ENCODE peak calls at places on chromosomes 2 and 18, in seven cellular contexts. Y, R, F, D, Q, I and K are unnamed samples.

GRCh38 chr2:20737505-20737904 is 70.6 kb downstream of the GDF7 start:
- DNase-seq in R (no peak), F (no peak), Q (no peak), D (no peak), I (no peak), Y (no peak), K (no peak)

GRCh38 chr18:34976534-34976898 is 64.7 kb upstream of the MAPRE2 start:
- DNase-seq in I (no peak), R (no peak), Q (no peak), F (no peak), Y (no peak), D (no peak), K (no peak)

GRCh38 chr18:10895976-10896375 is 253.4 kb downstream of the PIEZO2 start:
- DNase-seq in Q (no peak), R (no peak), I (no peak), Y (no peak), F (no peak), D (no peak), K (no peak)

GRCh38 chr2:43058761-43059160 is 167.6 kb downstream of the ZFP36L2 start:
- DNase-seq in F (no peak), D (no peak), R (no peak), I (no peak), Y (no peak), Q (no peak), K (no peak)

GRCh38 chr2:241859436-241860183 is 916 bp upstream of the PDCD1 start:
- DNase-seq in Y (peak), Q (peak), D (no peak), R (no peak), F (no peak), I (peak), K (peak)

GRCh38 chr2:178284613-178285286 is 90.4 kb downstream of the OSBPL6 start:
- DNase-seq in I (no peak), Q (no peak), R (no peak), Y (no peak), F (no peak), D (no peak), K (no peak)

GRCh38 chr18:31835528-31836138 is 75.0 kb upstream of the SLC25A52 start:
- DNase-seq in I (no peak), F (no peak), Q (peak), Y (no peak), R (no peak), D (no peak), K (no peak)

GRCh38 chr2:14256890-14257289 is 375.6 kb upstream of the LRATD1 start:
- DNase-seq in R (no peak), Y (no peak), D (no peak), F (no peak), I (no peak), Q (no peak), K (no peak)

GRCh38 chr18:50401888-50402287 is 27.0 kb downstream of the SKA1 start:
- DNase-seq in I (no peak), D (no peak), R (no peak), F (peak), Y (peak), Q (peak), K (peak)

GRCh38 chr2:107235491-107236254 is 349.7 kb upstream of the ST6GAL2 start:
- DNase-seq in F (no peak), I (no peak), Y (peak), Q (no peak), R (no peak), D (no peak), K (no peak)

GRCh38 chr2:238669581-238670340 is 178.1 kb upstream of the TWIST2 start:
- DNase-seq in Y (no peak), I (no peak), F (no peak), Q (no peak), R (no peak), D (no peak), K (no peak)

GRCh38 chr2:20212459-20212870 is 12.5 kb downstream of the SDC1 start:
- DNase-seq in Q (no peak), D (no peak), F (no peak), I (no peak), Y (no peak), R (no peak), K (no peak)

GRCh38 chr18:68267583-68267982 is 447.3 kb downstream of the TMX3 start:
- DNase-seq in R (no peak), D (no peak), Q (no peak), F (no peak), I (no peak), Y (no peak), K (no peak)

GRCh38 chr2:109393211-109393610 is 220.6 kb downstream of the SEPTIN10 start:
- DNase-seq in Y (no peak), Q (no peak), R (no peak), D (no peak), I (no peak), F (no peak), K (no peak)

GRCh38 chr2:109084341-109084740 is 44.7 kb upstream of the SH3RF3 start:
- DNase-seq in Q (no peak), F (peak), D (no peak), Y (no peak), R (no peak), I (no peak), K (no peak)

GRCh38 chr2:241820625-241821384 is 11.8 kb downstream of the NEU4 start:
- DNase-seq in Y (peak), Q (no peak), R (no peak), I (no peak), F (no peak), D (no peak), K (no peak)

GRCh38 chr2:1972428-1972827 is 228.1 kb upstream of the PXDN start:
- DNase-seq in Y (no peak), Q (peak), D (no peak), F (peak), I (no peak), R (peak), K (no peak)

GRCh38 chr2:40127890-40128548 is 323.9 kb downstream of the SLC8A1 start:
- DNase-seq in D (no peak), Y (no peak), R (no peak), Q (no peak), F (no peak), I (no peak), K (no peak)

GRCh38 chr2:75310915-75311314 is 111.6 kb upstream of the TACR1 start:
- DNase-seq in R (peak), Q (no peak), Y (no peak), D (no peak), F (no peak), I (no peak), K (no peak)

GRCh38 chr2:189305291-189305943 is 125.9 kb upstream of the COL5A2 start:
- DNase-seq in I (no peak), F (no peak), Q (no peak), D (no peak), Y (no peak), R (peak), K (no peak)

GRCh38 chr18:77495982-77496690 is 246.5 kb downstream of the GALR1 start:
- DNase-seq in Y (no peak), I (no peak), Q (no peak), R (no peak), F (no peak), D (no peak), K (no peak)

GRCh38 chr2:171999125-171999524 is 628 bp upstream of the METAP1D start:
- DNase-seq in D (no peak), I (no peak), F (no peak), R (no peak), Q (no peak), Y (no peak), K (no peak)

GRCh38 chr2:96241227-96241626 is 24.6 kb downstream of the TMEM127 start:
- DNase-seq in Q (no peak), R (no peak), Y (no peak), I (no peak), D (no peak), F (no peak), K (no peak)

GRCh38 chr2:36380624-36381481 is 25.3 kb downstream of the CRIM1 start:
- DNase-seq in F (peak), Y (no peak), R (peak), Q (peak), I (no peak), D (no peak), K (peak)

GRCh38 chr2:143355814-143356213 is 226.6 kb downstream of the ARHGAP15 start:
- DNase-seq in I (no peak), Y (no peak), R (no peak), F (no peak), Q (no peak), D (no peak), K (no peak)

GRCh38 chr18:55839350-55839749 is 251.4 kb upstream of the TCF4 start:
- DNase-seq in D (no peak), Q (no peak), F (no peak), Y (no peak), I (no peak), R (no peak), K (no peak)

GRCh38 chr2:225165052-225165451 is 122.8 kb upstream of the DOCK10 start:
- DNase-seq in F (no peak), I (no peak), Q (no peak), R (no peak), Y (no peak), D (no peak), K (no peak)

GRCh38 chr2:31270871-31271270 is 36.9 kb downstream of the EHD3 start:
- DNase-seq in Y (no peak), I (no peak), Q (no peak), R (no peak), D (no peak), F (no peak), K (no peak)

GRCh38 chr2:158967731-158968395 is 577 bp upstream of the TANC1 start:
- DNase-seq in F (peak), Y (peak), R (peak), D (no peak), Q (peak), I (peak), K (peak)

GRCh38 chr2:154489271-154489858 is 209.1 kb upstream of the KCNJ3 start:
- DNase-seq in I (no peak), D (no peak), Q (no peak), R (no peak), F (no peak), Y (no peak), K (no peak)

GRCh38 chr2:241000831-241001321 is 2.5 kb downstream of the SNED1 start:
- DNase-seq in R (no peak), Y (no peak), D (no peak), Q (no peak), I (no peak), F (peak), K (no peak)

GRCh38 chr18:36786686-36787085 is 42.1 kb downstream of the TPGS2 start:
- DNase-seq in Q (peak), I (peak), Y (no peak), D (peak), R (peak), F (no peak), K (peak)

GRCh38 chr2:227933891-227934290 is 62.5 kb downstream of the DAW1 start:
- DNase-seq in R (no peak), Y (no peak), D (no peak), Q (no peak), F (no peak), I (no peak), K (no peak)

GRCh38 chr18:6236258-6236657 is 178.5 kb downstream of the L3MBTL4 start:
- DNase-seq in D (no peak), F (no peak), I (no peak), Y (no peak), R (no peak), Q (no peak), K (no peak)

GRCh38 chr2:210662557-210662956 is 106.2 kb downstream of the CPS1 start:
- DNase-seq in I (no peak), D (no peak), R (no peak), Y (no peak), Q (no peak), F (no peak), K (no peak)

GRCh38 chr18:45361148-45361851 is 254.0 kb upstream of the SLC14A2 start:
- DNase-seq in F (no peak), Y (no peak), I (no peak), D (no peak), Q (no peak), R (no peak), K (no peak)

GRCh38 chr18:45355944-45356520 is 259.2 kb upstream of the SLC14A2 start:
- DNase-seq in I (no peak), R (no peak), Q (no peak), Y (no peak), D (no peak), F (no peak), K (no peak)

GRCh38 chr18:45363258-45363657 is 252.0 kb upstream of the SLC14A2 start:
- DNase-seq in Y (no peak), R (no peak), Q (no peak), I (no peak), D (no peak), F (no peak), K (no peak)

GRCh38 chr18:45357681-45358470 is 257.4 kb upstream of the SLC14A2 start:
- DNase-seq in I (no peak), Y (no peak), R (no peak), Q (peak), D (no peak), F (no peak), K (no peak)

GRCh38 chr18:45359275-45360009 is 255.8 kb upstream of the SLC14A2 start:
- DNase-seq in I (no peak), D (no peak), R (no peak), Q (peak), F (no peak), Y (no peak), K (no peak)
- TF ChIP-seq CTCF in I (no peak), D (no peak), R (no peak), Q (no peak), F (no peak), Y (no peak), K (no peak)

GRCh38 chr2:101697124-101697793 is at the start of gene MAP4K4:
- DNase-seq in Q (peak), F (peak), R (peak), D (peak), Y (peak), I (peak), K (peak)
- TF ChIP-seq POLR2A in Q (peak), F (peak), R (peak), D (peak), Y (peak), I (peak), K (no peak)

GRCh38 chr2:17879137-17879912 is 858 bp downstream of the KCNS3 start:
- DNase-seq in Y (peak), D (peak), F (peak), I (peak), R (peak), Q (peak), K (peak)
- TF ChIP-seq CTCF in Y (no peak), D (peak), F (peak), I (no peak), R (no peak), Q (peak), K (no peak)

GRCh38 chr2:70083344-70084156 is 3.7 kb upstream of the PCBP1 start:
- DNase-seq in Q (no peak), D (no peak), F (no peak), R (peak), Y (no peak), I (no peak), K (no peak)
- TF ChIP-seq POLR2A in Q (no peak), D (no peak), F (no peak), R (no peak), Y (no peak), I (no peak), K (no peak)

GRCh38 chr2:51881673-51882072 is 849.7 kb upstream of the NRXN1 start:
- DNase-seq in Y (no peak), R (no peak), Q (no peak), D (no peak), I (no peak), F (no peak), K (no peak)
- TF ChIP-seq CTCF in Y (no peak), R (no peak), Q (no peak), D (no peak), I (no peak), F (no peak), K (no peak)

DNA sequence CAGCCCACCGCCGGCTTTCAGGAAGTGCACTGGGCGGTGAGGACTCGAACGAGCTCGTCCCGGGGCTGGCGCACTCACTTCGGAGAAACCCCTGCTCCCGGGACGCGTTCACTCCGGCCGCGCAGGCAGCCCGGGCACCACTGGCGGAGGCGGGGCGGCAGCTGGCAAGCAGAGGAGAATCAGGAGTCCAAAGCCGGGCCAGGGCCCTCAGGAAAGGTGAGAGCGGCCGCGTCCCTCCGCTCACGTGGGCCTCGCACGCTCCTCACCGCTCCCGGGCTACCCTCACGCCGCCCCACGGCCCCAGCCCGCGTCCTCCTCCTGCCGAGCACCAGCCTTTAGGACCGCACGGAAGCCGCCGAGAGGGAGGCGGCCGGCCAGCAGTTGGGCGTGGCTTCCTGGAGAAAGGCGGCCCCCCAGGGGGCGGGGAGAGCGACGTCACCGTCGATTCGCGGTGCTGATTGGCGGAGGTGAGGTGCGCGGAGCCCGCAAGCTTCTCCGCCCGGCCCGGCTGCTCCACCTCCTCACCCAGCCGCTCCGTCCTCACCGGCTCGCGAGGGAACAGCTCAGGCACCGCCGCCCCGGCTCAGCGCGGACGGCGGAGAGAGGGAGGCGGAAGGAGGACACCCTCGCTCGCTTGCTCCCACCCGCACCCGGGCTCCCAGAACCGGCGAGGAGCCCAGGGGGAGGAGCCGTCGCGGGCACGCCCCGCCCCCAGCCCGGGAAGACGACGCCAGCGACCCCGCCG is at the start of gene ZCCHC2:
- DNase-seq in R (peak), Q (peak), Y (peak), I (peak), D (peak), F (peak), K (peak)
- TF ChIP-seq POLR2A in R (peak), Q (peak), Y (peak), I (peak), D (peak), F (no peak), K (peak)

DNA sequence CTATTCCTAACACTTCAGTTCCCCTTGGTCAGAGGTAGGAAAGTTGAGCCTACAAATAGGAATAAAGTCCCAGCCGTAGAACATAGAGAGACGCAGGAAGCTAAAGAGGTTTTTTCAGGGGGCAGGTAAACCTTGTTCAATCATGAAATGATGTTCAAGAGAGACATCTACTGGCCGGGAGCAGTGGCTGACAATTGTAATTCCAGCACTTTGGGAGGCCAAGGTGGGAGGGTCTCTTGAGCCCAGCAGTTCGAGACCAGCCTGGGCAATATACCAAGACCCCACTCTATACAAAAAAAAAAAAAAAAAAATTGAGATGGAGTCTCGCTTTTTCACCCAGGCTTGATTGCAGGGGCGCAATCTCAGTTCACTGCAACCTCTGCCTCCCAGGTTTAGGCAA is 66.7 kb upstream of the DNAJC10 start:
- DNase-seq in I (no peak), D (no peak), Y (no peak), F (no peak), Q (no peak), R (peak), K (no peak)
- TF ChIP-seq CTCF in I (no peak), D (no peak), Y (no peak), F (peak), Q (peak), R (peak), K (peak)

DNA sequence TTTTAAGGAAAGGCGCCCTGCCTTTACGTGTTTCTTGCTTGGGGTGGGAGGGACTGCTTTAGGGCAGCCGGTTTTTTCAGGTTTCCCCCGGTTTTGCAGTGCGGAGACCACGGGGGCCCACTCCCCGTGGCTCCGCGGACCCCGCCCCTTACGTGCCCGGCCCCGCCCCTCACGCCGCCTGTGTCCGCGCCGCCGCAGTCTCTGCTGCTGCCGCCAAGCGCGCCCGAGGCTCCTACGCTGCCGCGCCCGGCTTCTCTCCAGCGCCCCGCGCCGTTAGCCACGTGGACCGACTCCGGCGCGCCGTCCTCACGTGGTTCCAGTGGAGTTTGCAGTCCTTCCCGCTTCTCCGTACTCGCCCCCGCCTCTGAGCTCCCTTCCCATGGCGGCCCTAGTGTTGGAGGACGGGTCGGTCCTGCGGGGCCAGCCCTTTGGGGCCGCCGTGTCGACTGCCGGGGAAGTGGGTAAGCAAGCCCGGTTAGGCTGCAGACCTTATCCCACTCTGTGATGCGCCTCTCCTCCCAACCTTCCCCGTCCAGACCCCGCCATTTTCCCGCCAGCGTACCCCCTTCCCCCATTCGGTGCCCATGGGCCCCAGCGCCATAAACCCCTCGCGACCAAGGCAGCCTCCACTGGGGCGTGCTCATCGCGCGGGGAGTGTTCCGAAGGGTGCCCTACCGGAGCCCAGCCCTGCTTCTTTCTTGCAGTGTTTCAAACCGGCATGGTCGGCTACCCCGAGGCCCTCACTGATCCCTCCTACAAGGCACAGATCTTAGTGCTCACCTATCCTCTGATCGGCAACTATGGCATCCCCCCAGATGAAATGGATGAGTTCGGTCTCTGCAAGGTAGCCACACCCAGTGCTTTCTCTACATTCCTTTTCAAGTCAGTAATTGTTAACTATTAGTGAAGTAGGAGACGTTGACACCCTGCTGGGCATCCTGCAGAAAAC is at the start of gene CAD:
- DNase-seq in I (peak), Q (peak), D (peak), F (peak), R (peak), Y (peak), K (peak)
- TF ChIP-seq POLR2A in I (peak), Q (peak), D (no peak), F (peak), R (peak), Y (peak), K (peak)

DNA sequence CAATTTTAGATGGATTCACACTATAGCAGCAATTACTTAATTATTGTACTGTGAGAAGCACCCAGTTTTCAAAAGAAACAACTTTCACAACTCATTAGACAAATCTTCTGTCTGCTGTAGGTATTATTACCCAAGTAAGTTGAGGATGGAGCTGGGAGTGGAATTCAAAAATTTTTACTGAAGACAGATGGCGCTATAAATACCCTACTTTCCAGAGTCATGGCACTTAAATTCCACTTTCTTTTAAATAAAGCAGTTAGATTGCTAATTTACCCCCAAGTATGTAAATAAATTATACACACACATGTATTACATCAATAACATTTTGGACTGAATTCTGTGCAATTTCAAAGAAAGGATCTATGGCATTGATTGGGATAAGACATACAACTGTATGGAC is 166.8 kb downstream of the FTCDNL1 start:
- DNase-seq in Y (no peak), Q (no peak), R (no peak), I (no peak), F (no peak), D (no peak), K (no peak)
- TF ChIP-seq CTCF in Y (no peak), Q (no peak), R (no peak), I (no peak), F (no peak), D (no peak), K (no peak)